ENCODE peak calls at places on chromosomes 12 and 14, in eight cellular contexts. T, K, S, Y, H, A, X and L are unnamed samples.

GRCh38 chr12:460301-461230 is 827 bp downstream of the B4GALNT3 start:
- DNase-seq in T (peak; percentile 48), K (peak; percentile 31), S (no peak), Y (no peak), H (peak; percentile 15), A (peak; percentile 33), X (no peak), L (no peak)

GRCh38 chr12:19397534-19397933 is 41.8 kb upstream of the AEBP2 start:
- DNase-seq in T (no peak), K (no peak), S (no peak), Y (peak; percentile 10), H (peak; percentile 15), A (no peak), X (no peak), L (no peak)

GRCh38 chr14:56172571-56172971 is 54.4 kb downstream of the PELI2 start:
- DNase-seq in T (no peak), K (no peak), S (no peak), Y (peak; percentile 62), H (peak; percentile 91), A (no peak), X (peak; percentile 52), L (no peak)

GRCh38 chr14:97602438-97603117 is 805.4 kb downstream of the VRK1 start:
- DNase-seq in T (no peak), K (no peak), S (no peak), Y (no peak), H (no peak), A (no peak), X (no peak), L (no peak)

GRCh38 chr12:77133566-77133965 is 68.2 kb upstream of the E2F7 start:
- DNase-seq in T (peak; percentile 76), K (peak; percentile 76), S (peak; percentile 13), Y (peak; percentile 70), H (peak; percentile 64), A (no peak), X (no peak), L (no peak)

GRCh38 chr14:63295991-63296630 is 22.6 kb downstream of the GPHB5 start:
- DNase-seq in T (no peak), K (no peak), S (no peak), Y (no peak), H (peak; percentile 19), A (no peak), X (no peak), L (no peak)

GRCh38 chr12:63955831-63956685 is 111.6 kb downstream of the SRGAP1 start:
- DNase-seq in T (peak; percentile 28), K (no peak), S (peak; percentile 85), Y (no peak), H (no peak), A (no peak), X (no peak), L (no peak)

GRCh38 chr14:54447231-54447692 is 6.1 kb upstream of the CNIH1 start:
- DNase-seq in T (peak; percentile 69), K (no peak), S (no peak), Y (peak; percentile 94), H (no peak), A (no peak), X (no peak), L (no peak)

GRCh38 chr12:80979821-80980220 is 42.1 kb upstream of the LIN7A start:
- DNase-seq in T (no peak), K (no peak), S (no peak), Y (no peak), H (no peak), A (no peak), X (no peak), L (no peak)

GRCh38 chr12:47554046-47554653 is 151.7 kb downstream of the RPAP3 start:
- DNase-seq in T (no peak), K (peak; percentile 17), S (no peak), Y (no peak), H (peak; percentile 66), A (no peak), X (no peak), L (no peak)

GRCh38 chr14:68281497-68281896 is 461.9 kb downstream of the RAD51B start:
- DNase-seq in T (no peak), K (no peak), S (no peak), Y (no peak), H (no peak), A (no peak), X (no peak), L (no peak)

GRCh38 chr12:49346659-49347306 is at the start of gene DNAJC22:
- DNase-seq in T (peak; percentile 73), K (peak; percentile 58), S (no peak), Y (peak; percentile 50), H (peak; percentile 27), A (no peak), X (no peak), L (no peak)

GRCh38 chr14:30077946-30078345 is 150.3 kb upstream of the PRKD1 start:
- DNase-seq in T (no peak), K (no peak), S (no peak), Y (no peak), H (peak; percentile 8), A (no peak), X (no peak), L (no peak)

DNA sequence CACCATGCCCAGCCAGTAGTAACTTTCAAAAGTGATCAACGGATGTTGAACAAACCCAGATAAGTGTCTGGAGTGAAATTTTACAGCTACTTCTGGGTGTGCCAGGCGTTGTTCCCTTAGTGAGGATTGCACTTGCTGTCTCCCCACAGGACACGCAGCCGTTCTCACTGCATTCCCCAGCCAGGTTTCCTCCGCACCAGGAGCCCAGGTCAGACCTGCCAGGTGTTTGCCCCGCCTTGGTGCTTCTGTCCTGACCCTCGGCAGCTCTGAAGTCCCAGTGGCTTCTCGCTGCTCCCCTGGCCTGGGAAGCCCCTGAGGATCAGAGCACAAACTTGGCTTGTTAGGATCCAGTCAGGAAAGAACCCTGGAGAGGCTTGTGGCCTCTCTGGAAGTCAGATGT is 36.2 kb downstream of the MMAB start:
- DNase-seq in T (no peak), K (no peak), S (no peak), Y (no peak), H (no peak), A (no peak), X (no peak), L (no peak)
- H3K4me3 ChIP-seq in T (no peak overlapping the region), K (no peak overlapping the region), S (no peak overlapping the region), Y (no peak overlapping the region), H (no peak overlapping the region), A (no peak overlapping the region), X (no peak overlapping the region), L (no peak overlapping the region)

GRCh38 chr12:111211910-111212757 is 156.8 kb downstream of the PHETA1 start:
- DNase-seq in T (peak; percentile 18), K (peak; percentile 21), S (no peak), Y (peak; percentile 14), H (no peak), A (no peak), X (no peak), L (no peak)
- TF ChIP-seq CTCF in T (no peak), K (no peak), S (no peak), Y (no peak), H (no peak), A (no peak), X (no peak), L (no peak)

GRCh38 chr14:103189481-103190470 is 66.5 kb downstream of the TNFAIP2 start:
- DNase-seq in T (no peak), K (no peak), S (no peak), Y (no peak), H (no peak), A (no peak), X (no peak), L (no peak)

GRCh38 chr14:103190731-103191130 is 67.5 kb downstream of the TNFAIP2 start:
- DNase-seq in T (no peak), K (no peak), S (no peak), Y (no peak), H (no peak), A (no peak), X (no peak), L (no peak)

GRCh38 chr14:103187911-103188310 is 64.7 kb downstream of the TNFAIP2 start:
- DNase-seq in T (no peak), K (no peak), S (no peak), Y (no peak), H (no peak), A (no peak), X (no peak), L (no peak)

GRCh38 chr14:103186894-103187586 is 63.8 kb downstream of the TNFAIP2 start:
- DNase-seq in T (peak; percentile 80), K (no peak), S (no peak), Y (no peak), H (no peak), A (no peak), X (no peak), L (no peak)

GRCh38 chr14:103188691-103189480 is 65.6 kb downstream of the TNFAIP2 start:
- DNase-seq in T (peak; percentile 73), K (peak; percentile 30), S (no peak), Y (no peak), H (no peak), A (peak; percentile 61), X (no peak), L (no peak)
- H3K4me3 ChIP-seq in T (peak overlapping the region; percentile 31), K (peak overlapping the region; percentile 41), S (no peak overlapping the region), Y (no peak overlapping the region), H (peak overlapping the region; percentile 47), A (peak overlapping the region; percentile 62), X (peak overlapping the region; percentile 31), L (no peak overlapping the region)

GRCh38 chr12:131349397-131350127 is 361.3 kb upstream of the SFSWAP start:
- DNase-seq in T (no peak), K (no peak), S (no peak), Y (no peak), H (no peak), A (no peak), X (no peak), L (no peak)

GRCh38 chr12:131347732-131348131 is 363.2 kb upstream of the SFSWAP start:
- DNase-seq in T (no peak), K (no peak), S (no peak), Y (no peak), H (no peak), A (no peak), X (no peak), L (no peak)

GRCh38 chr12:131346578-131347344 is 364.1 kb upstream of the SFSWAP start:
- DNase-seq in T (no peak), K (no peak), S (no peak), Y (no peak), H (no peak), A (no peak), X (no peak), L (no peak)

GRCh38 chr12:131347345-131347714 is 363.6 kb upstream of the SFSWAP start:
- DNase-seq in T (no peak), K (no peak), S (no peak), Y (no peak), H (no peak), A (no peak), X (no peak), L (no peak)

DNA sequence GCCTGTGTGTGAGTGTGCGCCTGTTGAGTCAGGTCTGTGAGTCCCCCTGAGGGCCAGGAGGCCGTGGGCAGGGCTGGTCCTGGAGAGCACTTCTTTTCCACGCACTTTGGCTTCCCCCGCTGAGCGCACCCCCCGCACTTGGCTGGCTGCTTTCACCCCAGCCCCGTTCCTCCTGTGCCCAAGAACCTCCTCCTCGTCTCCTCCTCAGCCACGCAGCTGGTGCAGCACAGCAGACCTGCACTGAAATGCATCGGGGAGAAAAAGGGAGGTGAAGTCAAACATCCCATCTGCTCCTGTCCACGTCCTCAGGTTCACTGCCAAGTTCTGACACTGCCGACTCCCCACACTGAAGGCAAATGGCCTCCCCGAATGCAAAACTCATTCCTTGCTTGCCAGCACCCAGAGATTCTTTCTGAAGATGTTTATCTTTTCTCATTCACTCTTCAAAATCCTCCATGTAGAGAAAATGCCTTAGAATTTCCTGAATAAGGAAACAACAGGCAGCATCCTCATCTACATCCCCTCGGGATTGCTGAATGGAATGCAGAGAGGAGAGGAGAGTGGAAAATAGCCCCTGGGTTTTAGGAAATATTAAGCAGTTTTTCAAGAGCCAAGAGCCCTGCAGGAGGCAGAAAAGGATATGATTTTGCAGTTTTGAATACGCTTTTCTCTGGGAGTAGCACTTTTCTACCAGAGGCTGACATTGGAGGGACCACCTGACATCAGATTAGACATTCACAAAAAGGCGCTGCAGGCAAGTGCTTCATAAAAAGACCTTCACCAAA is 362.5 kb upstream of the SFSWAP start:
- DNase-seq in T (no peak), K (no peak), S (no peak), Y (no peak), H (no peak), A (no peak), X (no peak), L (no peak)
- TF ChIP-seq CTCF in T (no peak), K (no peak), S (no peak), Y (no peak), H (no peak), A (no peak), X (no peak), L (no peak)